ENCODE peak calls at places on chromosomes 11 and 22, in five cellular contexts. L is left ventricle myocardium inferior, F is GM23338, Q is psoas muscle, X is mesendoderm. N is an unnamed sample.

GRCh38 chr11:34337016-34337415 is 20.8 kb downstream of the ABTB2 start:
- DNase-seq in L (no peak), F (no peak), Q (no peak), X (no peak), N (no peak)

GRCh38 chr22:47672526-47672925 is 910.1 kb downstream of the TBC1D22A start:
- DNase-seq in L (no peak), F (no peak), Q (no peak), X (no peak), N (no peak)

GRCh38 chr11:115944596-115944995 is 440.4 kb upstream of the CADM1 start:
- DNase-seq in L (no peak), F (no peak), Q (no peak), X (no peak), N (no peak)

GRCh38 chr11:118621071-118621815 is 13.8 kb downstream of the PHLDB1 start:
- DNase-seq in L (peak; percentile 90), F (peak; percentile 95), Q (peak; percentile 89), X (peak; percentile 94), N (peak; percentile 66)

GRCh38 chr22:28547132-28547842 is 132.4 kb downstream of the TTC28 start:
- DNase-seq in L (no peak), F (no peak), Q (no peak), X (no peak), N (no peak)

GRCh38 chr11:59221438-59221837 is 8.7 kb upstream of the MPEG1 start:
- DNase-seq in L (no peak), F (no peak), Q (no peak), X (no peak), N (no peak)

GRCh38 chr22:30265851-30266444 is 703 bp downstream of the OSM start:
- DNase-seq in L (peak; percentile 65), F (no peak), Q (no peak), X (no peak), N (peak; percentile 92)

GRCh38 chr11:95337972-95338429 is 107.0 kb upstream of the SESN3 start:
- DNase-seq in L (no peak), F (peak; percentile 62), Q (no peak), X (peak; percentile 79), N (no peak)

GRCh38 chr22:38802671-38803121 is 8.8 kb upstream of the DNAL4 start:
- DNase-seq in L (no peak), F (peak; percentile 70), Q (peak; percentile 58), X (peak; percentile 62), N (no peak)

GRCh38 chr11:62881579-62882427 is 1.1 kb downstream of the SLC3A2 start:
- DNase-seq in L (peak; percentile 90), F (peak; percentile 96), Q (peak; percentile 96), X (peak; percentile 99), N (peak; percentile 98)

GRCh38 chr11:70397336-70397982 is 870 bp upstream of the CTTN start:
- DNase-seq in L (no peak), F (peak; percentile 44), Q (no peak), X (peak; percentile 74), N (peak; percentile 36)

GRCh38 chr11:113773092-113773415 is 438 bp downstream of the ZW10 start:
- DNase-seq in L (no peak), F (peak; percentile 57), Q (no peak), X (peak; percentile 67), N (no peak)

GRCh38 chr11:125588505-125588904 is 4.1 kb upstream of the STT3A start:
- DNase-seq in L (no peak), F (no peak), Q (no peak), X (no peak), N (no peak)

GRCh38 chr11:124518900-124519541 is 24.4 kb downstream of the OR8B12 start:
- DNase-seq in L (no peak), F (peak; percentile 24), Q (no peak), X (peak; percentile 28), N (no peak)

GRCh38 chr22:36660931-36661330 is 42.6 kb downstream of the CACNG2 start:
- DNase-seq in L (no peak), F (no peak), Q (no peak), X (no peak), N (no peak)

GRCh38 chr22:50121202-50121740 is 31.5 kb downstream of the MOV10L1 start:
- DNase-seq in L (no peak), F (no peak), Q (no peak), X (no peak), N (no peak)

GRCh38 chr11:59706518-59707285 is 6.9 kb downstream of the OR10V1 start:
- DNase-seq in L (no peak), F (no peak), Q (no peak), X (no peak), N (no peak)

GRCh38 chr22:30219049-30219448 is 27.5 kb downstream of the LIF start:
- DNase-seq in L (no peak), F (no peak), Q (no peak), X (no peak), N (no peak)

GRCh38 chr11:117188620-117189081 is 10.1 kb downstream of the SIDT2 start:
- DNase-seq in L (no peak), F (no peak), Q (no peak), X (no peak), N (no peak)

GRCh38 chr22:35430897-35431322 is 31.0 kb downstream of the MCM5 start:
- DNase-seq in L (peak; percentile 89), F (peak; percentile 90), Q (peak; percentile 88), X (peak; percentile 80), N (peak; percentile 24)

GRCh38 chr22:30865656-30866055 is 102.9 kb downstream of the MORC2 start:
- DNase-seq in L (no peak), F (no peak), Q (no peak), X (no peak), N (no peak)

GRCh38 chr11:96014234-96014633 is 90.3 kb upstream of the MTMR2 start:
- DNase-seq in L (no peak), F (no peak), Q (no peak), X (peak; percentile 45), N (no peak)

GRCh38 chr22:50136431-50137047 is 34.0 kb upstream of the PANX2 start:
- DNase-seq in L (no peak), F (no peak), Q (no peak), X (no peak), N (no peak)

GRCh38 chr22:24996420-24996952 is 44.0 kb downstream of the KIAA1671 start:
- DNase-seq in L (no peak), F (peak; percentile 87), Q (no peak), X (peak; percentile 100), N (no peak)

GRCh38 chr11:110455718-110456117 is 26.0 kb downstream of the FDX1 start:
- DNase-seq in L (no peak), F (no peak), Q (no peak), X (no peak), N (no peak)

GRCh38 chr11:110452720-110453119 is 23.0 kb downstream of the FDX1 start:
- DNase-seq in L (no peak), F (no peak), Q (no peak), X (no peak), N (no peak)

GRCh38 chr11:110450246-110450645 is 20.5 kb downstream of the FDX1 start:
- DNase-seq in L (no peak), F (no peak), Q (no peak), X (no peak), N (no peak)

GRCh38 chr11:110453684-110454354 is 24.1 kb downstream of the FDX1 start:
- DNase-seq in L (no peak), F (no peak), Q (no peak), X (no peak), N (no peak)

GRCh38 chr11:110454609-110455008 is 24.9 kb downstream of the FDX1 start:
- DNase-seq in L (no peak), F (no peak), Q (no peak), X (no peak), N (no peak)
- H3K27ac ChIP-seq in L (no peak overlapping the region), F (no peak overlapping the region), Q (no peak overlapping the region), X (no peak overlapping the region), N (no peak overlapping the region)

GRCh38 chr11:3161309-3161708 is 3.8 kb downstream of the OSBPL5 start:
- DNase-seq in L (peak; percentile 25), F (no peak), Q (no peak), X (no peak), N (no peak)

GRCh38 chr11:3158821-3159220 is 6.3 kb downstream of the OSBPL5 start:
- DNase-seq in L (peak; percentile 10), F (no peak), Q (peak; percentile 14), X (no peak), N (no peak)

GRCh38 chr11:3160252-3161031 is 4.7 kb downstream of the OSBPL5 start:
- DNase-seq in L (peak; percentile 90), F (peak; percentile 98), Q (peak; percentile 91), X (peak; percentile 96), N (peak; percentile 67)

GRCh38 chr11:3158131-3158591 is 6.9 kb downstream of the OSBPL5 start:
- DNase-seq in L (peak; percentile 11), F (no peak), Q (peak; percentile 4), X (no peak), N (no peak)

GRCh38 chr11:3159296-3160190 is 5.6 kb downstream of the OSBPL5 start:
- DNase-seq in L (peak; percentile 81), F (no peak), Q (peak; percentile 67), X (peak; percentile 14), N (no peak)
- H3K27ac ChIP-seq in L (peak overlapping the region; percentile 93), F (no peak overlapping the region), Q (peak overlapping the region; percentile 48), X (no peak overlapping the region), N (no peak overlapping the region)

GRCh38 chr11:74615988-74616387 is 23.6 kb downstream of the POLD3 start:
- DNase-seq in L (no peak), F (no peak), Q (no peak), X (no peak), N (no peak)

GRCh38 chr11:74612877-74613276 is 20.5 kb downstream of the POLD3 start:
- DNase-seq in L (no peak), F (no peak), Q (no peak), X (no peak), N (no peak)

GRCh38 chr11:74615311-74615710 is 22.9 kb downstream of the POLD3 start:
- DNase-seq in L (no peak), F (no peak), Q (no peak), X (no peak), N (no peak)

DNA sequence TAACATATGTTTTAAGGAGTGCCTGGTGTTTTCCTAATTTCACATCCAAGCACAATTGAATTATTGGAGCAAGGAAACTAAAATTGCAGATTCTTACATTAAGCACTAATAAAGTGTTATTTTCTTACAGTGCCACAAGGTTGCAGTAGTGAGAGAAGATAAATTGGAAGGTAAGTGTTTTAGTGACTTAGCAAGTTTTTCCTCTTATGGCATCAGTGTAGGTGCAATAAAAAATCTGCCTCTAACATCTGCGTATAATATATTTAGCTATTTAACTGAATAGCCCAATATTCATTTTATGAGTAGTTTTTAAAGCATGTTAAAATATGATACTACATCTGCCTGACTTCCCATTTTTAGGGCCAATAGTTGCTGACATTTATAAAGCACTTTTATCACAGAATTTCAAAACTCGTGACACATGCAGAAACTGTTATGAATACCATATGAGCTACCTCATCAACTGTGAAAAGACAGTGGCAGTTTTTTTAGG is 19.0 kb downstream of the POLD3 start:
- DNase-seq in L (no peak), F (peak; percentile 48), Q (no peak), X (peak; percentile 55), N (no peak)
- H3K27ac ChIP-seq in L (peak overlapping the region; percentile 6), F (no peak overlapping the region), Q (peak overlapping the region; percentile 17), X (no peak overlapping the region), N (no peak overlapping the region)

GRCh38 chr11:112132737-112133136 is 31.2 kb downstream of the IL18 start:
- DNase-seq in L (no peak), F (peak; percentile 29), Q (no peak), X (peak; percentile 40), N (no peak)
- H3K27ac ChIP-seq in L (no peak overlapping the region), F (no peak overlapping the region), Q (no peak overlapping the region), X (no peak overlapping the region), N (no peak overlapping the region)